ENCODE peak calls at places on chromosomes 1 and 21, in eight cellular contexts. One of them, this sample, is unnamed.

GRCh38 chr1:225670806-225671733 is 18.1 kb upstream of the ENAH start:
- DNase-seq in fibroblast of the conjunctiva: no peak
- DNase-seq in D721Med: no peak
- DNase-seq in skeletal muscle cell: no peak
- DNase-seq in pons: no peak
- DNase-seq in cardiac muscle cell: no peak
- DNase-seq in BJ: no peak
- DNase-seq in HT1080: peak; percentile 34
- DNase-seq in this sample: no peak

GRCh38 chr1:79197421-79197820 is 190.9 kb upstream of the ADGRL4 start:
- DNase-seq in fibroblast of the conjunctiva: no peak
- DNase-seq in D721Med: no peak
- DNase-seq in skeletal muscle cell: no peak
- DNase-seq in pons: peak; percentile 40
- DNase-seq in cardiac muscle cell: peak; percentile 16
- DNase-seq in BJ: no peak
- DNase-seq in HT1080: peak; percentile 40
- DNase-seq in this sample: peak; percentile 22

GRCh38 chr1:72535470-72535869 is 253.1 kb upstream of the NEGR1 start:
- DNase-seq in fibroblast of the conjunctiva: no peak
- DNase-seq in D721Med: no peak
- DNase-seq in skeletal muscle cell: no peak
- DNase-seq in pons: no peak
- DNase-seq in cardiac muscle cell: no peak
- DNase-seq in BJ: no peak
- DNase-seq in HT1080: no peak
- DNase-seq in this sample: no peak

GRCh38 chr1:112833806-112834205 is 118.7 kb upstream of the PPM1J start:
- DNase-seq in fibroblast of the conjunctiva: no peak
- DNase-seq in D721Med: no peak
- DNase-seq in skeletal muscle cell: no peak
- DNase-seq in pons: no peak
- DNase-seq in cardiac muscle cell: no peak
- DNase-seq in BJ: no peak
- DNase-seq in HT1080: no peak
- DNase-seq in this sample: no peak

GRCh38 chr1:179082308-179083030 is 599 bp downstream of the TOR3A start:
- DNase-seq in fibroblast of the conjunctiva: no peak
- DNase-seq in D721Med: no peak
- DNase-seq in skeletal muscle cell: no peak
- DNase-seq in pons: peak; percentile 18
- DNase-seq in cardiac muscle cell: peak; percentile 35
- DNase-seq in BJ: no peak
- DNase-seq in HT1080: peak; percentile 33
- DNase-seq in this sample: peak; percentile 83

GRCh38 chr1:241061062-241061461 is 295.9 kb downstream of the RGS7 start:
- DNase-seq in fibroblast of the conjunctiva: no peak
- DNase-seq in D721Med: no peak
- DNase-seq in skeletal muscle cell: no peak
- DNase-seq in pons: no peak
- DNase-seq in cardiac muscle cell: no peak
- DNase-seq in BJ: no peak
- DNase-seq in HT1080: no peak
- DNase-seq in this sample: no peak

GRCh38 chr1:10824821-10825540 is 28.5 kb upstream of the CASZ1 start:
- DNase-seq in fibroblast of the conjunctiva: no peak
- DNase-seq in D721Med: no peak
- DNase-seq in skeletal muscle cell: peak; percentile 6
- DNase-seq in pons: no peak
- DNase-seq in cardiac muscle cell: no peak
- DNase-seq in BJ: peak; percentile 16
- DNase-seq in HT1080: peak; percentile 82
- DNase-seq in this sample: no peak

GRCh38 chr1:184113251-184113650 is 61.7 kb downstream of the TSEN15 start:
- DNase-seq in fibroblast of the conjunctiva: no peak
- DNase-seq in D721Med: no peak
- DNase-seq in skeletal muscle cell: peak; percentile 27
- DNase-seq in pons: no peak
- DNase-seq in cardiac muscle cell: peak; percentile 28
- DNase-seq in BJ: no peak
- DNase-seq in HT1080: no peak
- DNase-seq in this sample: no peak

GRCh38 chr1:50333595-50333974 is 89.7 kb downstream of the DMRTA2 start:
- DNase-seq in fibroblast of the conjunctiva: no peak
- DNase-seq in D721Med: peak; percentile 74
- DNase-seq in skeletal muscle cell: no peak
- DNase-seq in pons: no peak
- DNase-seq in cardiac muscle cell: peak; percentile 78
- DNase-seq in BJ: no peak
- DNase-seq in HT1080: peak; percentile 17
- DNase-seq in this sample: peak; percentile 93

GRCh38 chr21:40652436-40652835 is 194.5 kb downstream of the DSCAM start:
- DNase-seq in fibroblast of the conjunctiva: no peak
- DNase-seq in D721Med: no peak
- DNase-seq in skeletal muscle cell: no peak
- DNase-seq in pons: no peak
- DNase-seq in cardiac muscle cell: no peak
- DNase-seq in BJ: no peak
- DNase-seq in HT1080: no peak
- DNase-seq in this sample: no peak

GRCh38 chr1:54865238-54866073 is 21.5 kb downstream of the DHCR24 start:
- DNase-seq in fibroblast of the conjunctiva: no peak
- DNase-seq in D721Med: no peak
- DNase-seq in skeletal muscle cell: no peak
- DNase-seq in pons: peak; percentile 77
- DNase-seq in cardiac muscle cell: no peak
- DNase-seq in BJ: no peak
- DNase-seq in HT1080: no peak
- DNase-seq in this sample: peak; percentile 8

GRCh38 chr1:10679521-10680220 is 116.8 kb downstream of the CASZ1 start:
- DNase-seq in fibroblast of the conjunctiva: no peak
- DNase-seq in D721Med: no peak
- DNase-seq in skeletal muscle cell: peak; percentile 20
- DNase-seq in pons: no peak
- DNase-seq in cardiac muscle cell: peak; percentile 85
- DNase-seq in BJ: no peak
- DNase-seq in HT1080: peak; percentile 77
- DNase-seq in this sample: peak; percentile 85

GRCh38 chr1:15950763-15951295 is 25.1 kb downstream of the ZBTB17 start:
- DNase-seq in fibroblast of the conjunctiva: peak; percentile 64
- DNase-seq in D721Med: no peak
- DNase-seq in skeletal muscle cell: no peak
- DNase-seq in pons: no peak
- DNase-seq in cardiac muscle cell: no peak
- DNase-seq in BJ: no peak
- DNase-seq in HT1080: no peak
- DNase-seq in this sample: peak; percentile 40

GRCh38 chr1:18632711-18633427 is 2.2 kb downstream of the PAX7 start:
- DNase-seq in fibroblast of the conjunctiva: no peak
- DNase-seq in D721Med: no peak
- DNase-seq in skeletal muscle cell: no peak
- DNase-seq in pons: no peak
- DNase-seq in cardiac muscle cell: peak; percentile 43
- DNase-seq in BJ: no peak
- DNase-seq in HT1080: no peak
- DNase-seq in this sample: no peak

GRCh38 chr1:203572134-203572625 is 54.5 kb upstream of the ATP2B4 start:
- DNase-seq in fibroblast of the conjunctiva: no peak
- DNase-seq in D721Med: no peak
- DNase-seq in skeletal muscle cell: no peak
- DNase-seq in pons: no peak
- DNase-seq in cardiac muscle cell: no peak
- DNase-seq in BJ: no peak
- DNase-seq in HT1080: no peak
- DNase-seq in this sample: no peak

GRCh38 chr21:35102488-35103407 is 53.6 kb upstream of the RUNX1 start:
- DNase-seq in fibroblast of the conjunctiva: no peak
- DNase-seq in D721Med: no peak
- DNase-seq in skeletal muscle cell: no peak
- DNase-seq in pons: peak; percentile 81
- DNase-seq in cardiac muscle cell: no peak
- DNase-seq in BJ: no peak
- DNase-seq in HT1080: no peak
- DNase-seq in this sample: no peak

GRCh38 chr1:42328916-42329496 is 6.0 kb downstream of the FOXJ3 start:
- DNase-seq in fibroblast of the conjunctiva: no peak
- DNase-seq in D721Med: no peak
- DNase-seq in skeletal muscle cell: no peak
- DNase-seq in pons: no peak
- DNase-seq in cardiac muscle cell: no peak
- DNase-seq in BJ: no peak
- DNase-seq in HT1080: no peak
- DNase-seq in this sample: no peak

GRCh38 chr1:157136133-157136532 is 2.1 kb downstream of the ETV3 start:
- DNase-seq in fibroblast of the conjunctiva: no peak
- DNase-seq in D721Med: no peak
- DNase-seq in skeletal muscle cell: no peak
- DNase-seq in pons: no peak
- DNase-seq in cardiac muscle cell: no peak
- DNase-seq in BJ: no peak
- DNase-seq in HT1080: no peak
- DNase-seq in this sample: no peak

GRCh38 chr1:8239039-8239305 is 78.9 kb upstream of the SLC45A1 start:
- DNase-seq in fibroblast of the conjunctiva: peak; percentile 57
- DNase-seq in D721Med: no peak
- DNase-seq in skeletal muscle cell: no peak
- DNase-seq in pons: no peak
- DNase-seq in cardiac muscle cell: no peak
- DNase-seq in BJ: no peak
- DNase-seq in HT1080: peak; percentile 59
- DNase-seq in this sample: no peak

GRCh38 chr1:65469126-65469888 is 48.8 kb downstream of the LEPR start:
- DNase-seq in fibroblast of the conjunctiva: no peak
- DNase-seq in D721Med: no peak
- DNase-seq in skeletal muscle cell: no peak
- DNase-seq in pons: no peak
- DNase-seq in cardiac muscle cell: peak; percentile 0
- DNase-seq in BJ: no peak
- DNase-seq in HT1080: no peak
- DNase-seq in this sample: no peak

GRCh38 chr21:45326169-45326833 is 38.6 kb upstream of the POFUT2 start:
- DNase-seq in fibroblast of the conjunctiva: no peak
- DNase-seq in D721Med: no peak
- DNase-seq in skeletal muscle cell: no peak
- DNase-seq in pons: peak; percentile 89
- DNase-seq in cardiac muscle cell: no peak
- DNase-seq in BJ: no peak
- DNase-seq in HT1080: no peak
- DNase-seq in this sample: no peak

GRCh38 chr1:21534674-21535378 is 25.6 kb downstream of the ALPL start:
- DNase-seq in fibroblast of the conjunctiva: no peak
- DNase-seq in D721Med: no peak
- DNase-seq in skeletal muscle cell: no peak
- DNase-seq in pons: no peak
- DNase-seq in cardiac muscle cell: peak; percentile 78
- DNase-seq in BJ: no peak
- DNase-seq in HT1080: peak; percentile 60
- DNase-seq in this sample: peak; percentile 59

GRCh38 chr21:33587792-33588484 is 546 bp downstream of the DONSON start:
- DNase-seq in fibroblast of the conjunctiva: no peak
- DNase-seq in D721Med: no peak
- DNase-seq in skeletal muscle cell: no peak
- DNase-seq in pons: no peak
- DNase-seq in cardiac muscle cell: peak; percentile 31
- DNase-seq in BJ: no peak
- DNase-seq in HT1080: peak; percentile 34
- DNase-seq in this sample: peak; percentile 61

GRCh38 chr1:74375376-74375775 is 137.0 kb downstream of the LRRC53 start:
- DNase-seq in fibroblast of the conjunctiva: no peak
- DNase-seq in D721Med: no peak
- DNase-seq in skeletal muscle cell: no peak
- DNase-seq in pons: no peak
- DNase-seq in cardiac muscle cell: no peak
- DNase-seq in BJ: no peak
- DNase-seq in HT1080: no peak
- DNase-seq in this sample: no peak